ENCODE peak calls at places on chromosomes 1 and 21, in six cellular contexts. L, J, S, I, O and F are unnamed samples.

GRCh38 chr1:204605791-204606190 is 79.7 kb downstream of the LRRN2 start:
- DNase-seq in L (no peak), J (no peak), S (no peak), I (no peak), O (no peak), F (no peak)

GRCh38 chr1:65163193-65163805 is 15.3 kb downstream of the AK4 start:
- DNase-seq in L (no peak), J (no peak), S (no peak), I (no peak), O (no peak), F (no peak)

GRCh38 chr1:164137273-164137947 is 421.6 kb upstream of the PBX1 start:
- DNase-seq in L (no peak), J (no peak), S (no peak), I (no peak), O (peak; percentile 1), F (no peak)

GRCh38 chr1:50873458-50874187 is 86.4 kb downstream of the FAF1 start:
- DNase-seq in L (peak; percentile 22), J (peak; percentile 84), S (peak; percentile 51), I (peak; percentile 23), O (peak; percentile 76), F (peak; percentile 19)

GRCh38 chr1:189859385-189859977 is 618.2 kb downstream of the BRINP3 start:
- DNase-seq in L (peak; percentile 1), J (peak; percentile 75), S (peak; percentile 50), I (peak; percentile 17), O (no peak), F (no peak)

GRCh38 chr1:113751114-113751513 is 8.2 kb downstream of the PHTF1 start:
- DNase-seq in L (no peak), J (no peak), S (no peak), I (no peak), O (no peak), F (no peak)

GRCh38 chr1:150165622-150166612 is 16.2 kb downstream of the PLEKHO1 start:
- DNase-seq in L (no peak), J (peak; percentile 84), S (peak; percentile 73), I (peak; percentile 39), O (no peak), F (no peak)

GRCh38 chr1:36304970-36305914 is 926 bp upstream of the SH3D21 start:
- DNase-seq in L (no peak), J (peak; percentile 56), S (no peak), I (peak; percentile 15), O (no peak), F (no peak)

GRCh38 chr1:233082778-233083550 is 132.6 kb downstream of the NTPCR start:
- DNase-seq in L (no peak), J (no peak), S (no peak), I (no peak), O (no peak), F (no peak)

GRCh38 chr1:8395433-8395866 is 77.5 kb downstream of the SLC45A1 start:
- DNase-seq in L (no peak), J (no peak), S (no peak), I (no peak), O (peak; percentile 51), F (no peak)

GRCh38 chr1:29410476-29410875 is 174.2 kb downstream of the PTPRU start:
- DNase-seq in L (no peak), J (peak; percentile 26), S (no peak), I (no peak), O (no peak), F (no peak)

GRCh38 chr1:30461640-30462039 is 261.7 kb downstream of the MATN1 start:
- DNase-seq in L (no peak), J (no peak), S (no peak), I (no peak), O (no peak), F (no peak)

GRCh38 chr1:180157108-180157507 is 2.4 kb downstream of the QSOX1 start:
- DNase-seq in L (no peak), J (no peak), S (no peak), I (no peak), O (no peak), F (no peak)

GRCh38 chr1:3570081-3570986 is 41.0 kb downstream of the MEGF6 start:
- DNase-seq in L (no peak), J (no peak), S (no peak), I (no peak), O (no peak), F (no peak)

DNA sequence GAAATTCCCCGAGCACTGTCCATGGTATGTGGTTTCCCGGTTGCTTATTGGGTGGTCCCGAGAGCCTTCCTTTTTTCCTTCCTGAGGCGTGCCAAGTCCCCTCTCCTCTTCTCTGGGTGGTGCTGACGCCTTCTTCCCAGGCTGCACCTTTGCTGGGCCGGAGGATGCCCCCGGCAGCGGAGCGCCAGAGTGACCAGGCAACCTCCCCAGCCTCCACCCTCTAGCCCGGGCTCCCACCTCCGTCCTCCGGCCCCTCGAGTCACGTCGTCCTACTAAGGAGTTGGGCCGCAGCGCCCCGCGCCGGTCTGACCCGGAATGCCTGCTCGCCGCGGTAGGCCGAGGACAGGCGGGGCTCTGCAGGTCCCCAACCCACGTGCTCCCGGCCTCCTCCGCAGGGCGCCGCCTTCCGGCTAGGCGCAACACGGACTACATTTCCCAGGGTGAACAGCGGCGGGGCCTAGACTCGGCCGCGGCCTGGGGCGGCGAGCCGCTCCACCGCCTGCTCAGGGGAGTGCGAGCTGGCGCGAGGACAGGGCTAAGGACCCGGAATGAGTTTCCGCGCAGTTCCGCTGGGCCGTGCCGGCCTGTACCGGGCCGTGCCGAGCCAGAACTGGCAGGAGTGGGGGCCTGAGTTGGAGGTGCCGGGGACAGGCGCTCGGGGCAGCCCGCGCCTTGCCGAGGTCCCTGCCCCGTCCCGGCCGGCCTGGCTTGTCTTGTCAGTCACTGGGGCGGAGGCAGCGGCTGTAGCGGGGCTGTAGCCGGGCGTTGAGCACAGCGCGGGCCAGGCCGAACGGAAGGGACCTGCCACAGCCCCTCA is at the start of gene IPO13:
- DNase-seq in L (peak; percentile 99), J (peak; percentile 97), S (peak; percentile 98), I (peak; percentile 92), O (peak; percentile 89), F (peak; percentile 99)
- TF ChIP-seq POLR2A in L (peak; percentile 45), J (no peak), S (peak; percentile 90), I (peak; percentile 87), O (peak; percentile 95), F (peak; percentile 88)

GRCh38 chr1:176843352-176844297 is 320.9 kb downstream of the ASTN1 start:
- DNase-seq in L (no peak), J (no peak), S (peak; percentile 19), I (peak; percentile 7), O (no peak), F (no peak)
- TF ChIP-seq TAF1 in L (no peak), J (no peak), S (no peak), I (no peak), O (no peak), F (no peak)

DNA sequence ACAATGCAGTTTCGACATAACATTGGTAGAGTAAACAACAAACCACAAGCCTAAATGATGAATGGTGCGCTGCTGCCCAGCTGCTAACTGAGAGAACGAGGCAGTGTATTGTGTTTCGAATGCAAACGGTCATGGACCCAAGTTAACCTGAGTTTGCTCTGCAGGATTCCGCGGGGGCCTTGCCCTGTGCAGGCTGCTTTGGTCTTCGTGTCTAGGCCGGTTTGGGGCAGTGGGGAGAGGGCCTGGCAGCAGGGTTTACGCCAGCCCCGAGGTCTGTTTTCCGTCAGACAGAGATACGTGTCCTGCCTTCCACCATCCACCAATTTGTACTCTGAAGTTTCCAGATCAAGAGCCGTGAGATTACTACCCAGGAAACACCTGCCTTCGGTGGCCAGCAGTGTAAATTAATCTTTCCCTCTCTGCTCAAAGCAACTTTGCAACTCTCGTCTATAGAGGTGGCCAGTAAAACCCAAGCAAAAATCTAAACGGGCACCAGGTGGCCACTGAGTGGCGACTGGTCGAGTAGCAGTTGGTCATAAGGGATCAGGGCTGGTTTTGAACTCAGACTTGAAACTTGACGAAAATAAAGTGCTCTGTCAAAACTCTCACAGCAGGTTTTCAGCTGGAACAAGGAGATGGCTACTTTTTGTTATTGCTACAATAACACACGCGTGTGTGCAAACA is 6.3 kb upstream of the PRDM15 start:
- DNase-seq in L (no peak), J (no peak), S (no peak), I (no peak), O (no peak), F (no peak)
- TF ChIP-seq POLR2A in L (no peak), J (no peak), S (no peak), I (no peak), O (no peak), F (no peak)

GRCh38 chr1:54291276-54292014 is 91.5 kb downstream of the MRPL37 start:
- DNase-seq in L (no peak), J (no peak), S (no peak), I (no peak), O (no peak), F (no peak)

GRCh38 chr1:54297596-54298283 is 97.8 kb downstream of the MRPL37 start:
- DNase-seq in L (no peak), J (no peak), S (no peak), I (no peak), O (no peak), F (no peak)

GRCh38 chr1:54292015-54292739 is 92.2 kb downstream of the MRPL37 start:
- DNase-seq in L (no peak), J (no peak), S (no peak), I (no peak), O (no peak), F (no peak)

GRCh38 chr1:54296666-54297065 is 96.7 kb downstream of the MRPL37 start:
- DNase-seq in L (no peak), J (no peak), S (no peak), I (no peak), O (no peak), F (no peak)

GRCh38 chr1:54294846-54295245 is 94.9 kb downstream of the MRPL37 start:
- DNase-seq in L (no peak), J (no peak), S (no peak), I (no peak), O (no peak), F (no peak)
- TF ChIP-seq TAF1 in L (no peak), J (no peak), S (no peak), I (no peak), O (no peak), F (no peak)

DNA sequence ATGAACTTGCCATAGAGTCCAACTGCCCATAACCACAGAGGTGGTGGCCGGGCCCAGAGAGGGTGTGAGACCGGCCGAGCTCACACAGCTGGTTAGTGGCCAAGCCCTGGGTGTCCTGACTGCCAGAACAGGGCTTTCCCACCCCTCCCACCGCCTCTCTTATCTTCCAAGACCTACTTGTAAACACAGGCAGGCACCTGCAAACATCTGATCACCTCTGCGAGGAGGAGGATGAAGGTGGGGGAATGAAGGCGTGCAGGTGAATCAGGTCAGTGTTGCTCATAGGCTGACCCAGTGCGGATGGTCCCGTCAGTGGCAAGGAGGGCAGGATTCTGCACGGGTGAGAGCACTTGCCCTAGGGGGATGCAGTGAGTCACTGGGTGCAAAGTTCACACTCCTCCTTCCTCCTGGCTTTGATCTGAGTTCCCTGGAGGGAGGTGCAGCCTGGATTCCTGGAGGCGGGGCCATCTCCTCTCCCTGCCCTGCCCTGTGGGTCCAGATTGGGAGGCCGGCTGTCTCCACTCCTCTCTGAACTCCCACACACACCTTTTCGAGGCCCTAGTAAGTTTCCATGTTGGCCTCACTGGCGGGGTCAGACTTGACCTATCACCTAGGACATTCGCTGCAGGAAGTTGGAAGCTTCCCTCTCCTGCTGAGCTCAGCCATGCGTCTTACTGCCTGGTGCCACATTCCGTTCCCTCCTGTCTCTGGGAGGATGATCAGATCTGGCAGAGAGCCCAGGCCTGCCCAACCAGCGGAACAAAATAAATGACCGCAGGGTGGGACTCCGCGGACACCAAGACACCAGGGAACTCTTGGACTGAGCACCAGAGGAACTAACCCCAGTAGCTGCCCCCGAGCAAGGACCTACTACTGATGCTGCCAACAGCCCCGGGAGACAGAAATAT is 7.3 kb downstream of the UQCRHL start:
- DNase-seq in L (no peak), J (peak; percentile 62), S (peak; percentile 87), I (peak; percentile 98), O (no peak), F (no peak)
- TF ChIP-seq POLR2A in L (no peak), J (no peak), S (no peak), I (peak; percentile 86), O (no peak), F (no peak)